ENCODE peak calls at places on chromosomes 6 and 20, in five cellular contexts. S, J, O, M and H are unnamed samples. For H3K9me3, the result is how much of the 10 kb centered on the place peaks cover.

GRCh38 chr6:47034919-47035318 is 7.2 kb downstream of the ADGRF1 start:
- DNase-seq in S (no peak), J (no peak), O (no peak), M (peak), H (no peak)

GRCh38 chr6:40307712-40308111 is 279.5 kb downstream of the LRFN2 start:
- DNase-seq in S (no peak), J (no peak), O (no peak), M (peak), H (no peak)

GRCh38 chr6:44478158-44478557 is 90.7 kb downstream of the CDC5L start:
- DNase-seq in S (no peak), J (no peak), O (no peak), M (no peak), H (no peak)

GRCh38 chr6:131787079-131787478 is 20.7 kb upstream of the ENPP1 start:
- DNase-seq in S (no peak), J (no peak), O (no peak), M (peak), H (no peak)

GRCh38 chr20:47066484-47067270 is 172.0 kb downstream of the EYA2 start:
- DNase-seq in S (no peak), J (no peak), O (no peak), M (no peak), H (no peak)

GRCh38 chr6:114040871-114041270 is 69.9 kb upstream of the HDAC2 start:
- DNase-seq in S (no peak), J (no peak), O (no peak), M (no peak), H (no peak)

GRCh38 chr6:69022991-69023390 is 387.9 kb downstream of the ADGRB3 start:
- DNase-seq in S (no peak), J (no peak), O (no peak), M (peak), H (no peak)

GRCh38 chr20:7856756-7857155 is 83.5 kb downstream of the HAO1 start:
- DNase-seq in S (no peak), J (no peak), O (no peak), M (peak), H (no peak)

GRCh38 chr20:17525132-17525531 is 6.0 kb downstream of the BFSP1 start:
- DNase-seq in S (no peak), J (no peak), O (no peak), M (no peak), H (no peak)

GRCh38 chr6:2854394-2854982 is 12.8 kb upstream of the SERPINB1 start:
- DNase-seq in S (no peak), J (no peak), O (no peak), M (no peak), H (no peak)

GRCh38 chr20:1671891-1672669 is 14.5 kb upstream of the SIRPG start:
- DNase-seq in S (no peak), J (no peak), O (no peak), M (no peak), H (no peak)

GRCh38 chr6:122956376-122956775 is 39.7 kb upstream of the CLVS2 start:
- DNase-seq in S (no peak), J (no peak), O (no peak), M (no peak), H (no peak)
- H3K9me3 ChIP-seq in S (under half), J (under half), O (under half), M (under half), H (under half)

GRCh38 chr20:61389077-61389476 is 137.0 kb downstream of the CDH4 start:
- DNase-seq in S (no peak), J (no peak), O (no peak), M (no peak), H (no peak)

GRCh38 chr20:61385316-61385715 is 133.3 kb downstream of the CDH4 start:
- DNase-seq in S (no peak), J (no peak), O (no peak), M (no peak), H (no peak)

GRCh38 chr20:61387204-61387958 is 135.3 kb downstream of the CDH4 start:
- DNase-seq in S (no peak), J (no peak), O (no peak), M (no peak), H (no peak)

GRCh38 chr20:61387961-61388360 is 135.9 kb downstream of the CDH4 start:
- DNase-seq in S (no peak), J (no peak), O (no peak), M (no peak), H (no peak)

DNA sequence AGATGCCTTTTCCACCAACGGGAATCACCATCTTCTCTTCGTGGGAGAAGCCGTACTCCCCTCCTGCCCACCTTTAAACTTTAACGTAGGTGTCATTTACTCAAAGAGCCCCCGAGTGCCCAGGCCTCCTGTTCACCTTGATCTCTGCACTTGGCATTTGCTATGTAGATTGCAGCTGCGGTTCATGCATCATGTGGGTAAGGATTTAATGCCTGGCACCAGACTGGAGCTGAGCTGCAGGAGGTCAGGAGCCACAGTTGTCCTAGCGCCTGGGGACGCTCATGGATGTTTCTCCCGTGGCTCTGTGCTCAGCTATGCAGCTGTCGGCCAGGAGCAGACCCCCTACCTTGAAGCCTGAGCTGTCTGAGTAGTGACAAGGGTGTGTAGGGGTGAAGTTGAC is 133.7 kb downstream of the CDH4 start:
- DNase-seq in S (no peak), J (no peak), O (no peak), M (no peak), H (no peak)
- H3K9me3 ChIP-seq in S (under half), J (under half), O (under half), M (under half), H (under half)

GRCh38 chr6:43020847-43021246 is 576 bp upstream of the RRP36 start:
- DNase-seq in S (no peak), J (no peak), O (no peak), M (no peak), H (no peak)

GRCh38 chr6:43019152-43019551 is 2.3 kb upstream of the RRP36 start:
- DNase-seq in S (no peak), J (no peak), O (no peak), M (no peak), H (no peak)

GRCh38 chr6:43020052-43020705 is 1.2 kb upstream of the RRP36 start:
- DNase-seq in S (no peak), J (no peak), O (no peak), M (no peak), H (no peak)

GRCh38 chr6:43016935-43017334 is 2.9 kb downstream of the KLHDC3 start:
- DNase-seq in S (no peak), J (no peak), O (no peak), M (no peak), H (no peak)

GRCh38 chr6:43021270-43022047 is at the start of gene RRP36:
- DNase-seq in S (no peak), J (peak), O (peak), M (peak), H (peak)
- H3K9me3 ChIP-seq in S (under half), J (under half), O (under half), M (under half), H (under half)

GRCh38 chr20:30486103-30486478 is 771.4 kb upstream of the DEFB115 start:
- DNase-seq in S (no peak), J (no peak), O (no peak), M (no peak), H (no peak)
- H3K9me3 ChIP-seq in S (half or more), J (under half), O (under half), M (under half), H (under half)

GRCh38 chr6:19298422-19298821 is 538.7 kb upstream of the ID4 start:
- DNase-seq in S (no peak), J (no peak), O (no peak), M (no peak), H (no peak)

GRCh38 chr6:19297880-19298279 is 539.3 kb upstream of the ID4 start:
- DNase-seq in S (no peak), J (no peak), O (no peak), M (no peak), H (no peak)

GRCh38 chr6:19303381-19303780 is 533.8 kb upstream of the ID4 start:
- DNase-seq in S (no peak), J (no peak), O (peak), M (no peak), H (no peak)

GRCh38 chr6:19301980-19302379 is 535.2 kb upstream of the ID4 start:
- DNase-seq in S (no peak), J (no peak), O (no peak), M (peak), H (no peak)
- H3K9me3 ChIP-seq in S (under half), J (under half), O (under half), M (under half), H (under half)

DNA sequence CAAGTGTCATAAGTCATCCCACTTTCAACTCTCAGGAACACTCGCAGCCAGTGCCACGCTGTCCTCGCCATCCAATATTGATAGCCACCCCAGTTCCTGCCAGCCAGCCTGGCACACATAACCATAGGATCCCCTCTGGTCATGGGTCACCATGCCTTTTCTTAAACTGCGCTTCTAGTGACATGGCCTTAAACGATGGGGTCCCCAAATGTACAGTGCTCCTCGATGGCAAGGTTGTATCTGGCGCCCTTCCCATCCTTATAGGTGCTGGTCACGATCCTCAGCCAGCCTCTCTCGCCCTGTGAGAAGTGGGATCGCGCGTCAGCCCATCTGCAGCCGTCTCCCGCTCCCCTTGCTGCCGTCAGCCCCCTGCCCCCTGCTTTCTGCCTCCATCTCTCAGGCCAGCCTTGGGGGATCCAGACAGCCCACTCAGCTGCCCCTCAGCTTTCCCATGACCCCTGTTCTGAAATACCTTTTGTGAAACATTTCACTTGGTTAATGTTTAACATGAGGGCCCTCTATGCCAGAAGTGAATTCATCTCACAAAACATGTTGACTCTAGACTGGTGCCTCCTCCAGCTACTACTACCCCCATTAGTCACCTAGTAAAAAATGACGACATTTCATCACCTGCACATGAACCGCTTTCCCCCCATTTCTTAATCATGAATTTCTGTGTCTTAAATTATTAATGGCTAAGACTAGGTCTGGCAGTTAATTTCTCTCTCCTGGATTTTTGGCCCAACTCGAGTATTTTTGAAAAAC is 11.4 kb downstream of the CTSZ start:
- DNase-seq in S (no peak), J (no peak), O (no peak), M (peak), H (no peak)
- H3K9me3 ChIP-seq in S (under half), J (under half), O (under half), M (under half), H (under half)